ENCODE peak calls at places on chromosomes 4 and X, in nine cellular contexts. I is astrocyte of the spinal cord; Z is HT1080; J is activated naive CD4-positive, alpha-beta T cell treated with Interleukin-2 at 50 U/mL for 16 hours; S is CD8-positive, alpha-beta T cell; N is C1 segment of cervical spinal cord; M is activated gamma-delta T cell treated with Interleukin-2 at 50 U/mL for 16 hours; U is NCI-H1092; D is EL. L is an unnamed sample.

GRCh38 chr4:1490011-1490905 is 84.0 kb upstream of the NKX1-1 start:
- DNase-seq in I (no peak), Z (no peak), J (no peak), S (no peak), N (no peak), M (no peak), U (no peak), D (no peak), L (no peak)

GRCh38 chrX:123217077-123217476 is 33.0 kb downstream of the GRIA3 start:
- DNase-seq in I (no peak), Z (peak; percentile 23), J (no peak), S (no peak), N (no peak), M (no peak), U (no peak), D (peak; percentile 30), L (no peak)

GRCh38 chr4:26028793-26029511 is 114.9 kb downstream of the SMIM20 start:
- DNase-seq in I (peak; percentile 70), Z (no peak), J (peak; percentile 79), S (peak; percentile 63), N (no peak), M (peak; percentile 46), U (peak; percentile 24), D (peak; percentile 44), L (peak; percentile 89)

GRCh38 chr4:22596384-22596783 is 80.5 kb upstream of the ADGRA3 start:
- DNase-seq in I (no peak), Z (no peak), J (no peak), S (no peak), N (no peak), M (no peak), U (no peak), D (no peak), L (no peak)

GRCh38 chr4:164027805-164028204 is 533.3 kb downstream of the TMA16 start:
- DNase-seq in I (no peak), Z (no peak), J (no peak), S (no peak), N (no peak), M (no peak), U (no peak), D (no peak), L (no peak)

GRCh38 chr4:150181536-150181935 is 103.3 kb downstream of the DCLK2 start:
- DNase-seq in I (peak; percentile 43), Z (peak; percentile 49), J (no peak), S (no peak), N (peak; percentile 3), M (no peak), U (no peak), D (peak; percentile 34), L (no peak)

GRCh38 chrX:110145854-110146253 is 142.9 kb downstream of the TMEM164 start:
- DNase-seq in I (peak; percentile 43), Z (peak; percentile 13), J (peak; percentile 23), S (no peak), N (peak; percentile 2), M (no peak), U (no peak), D (peak; percentile 34), L (no peak)

GRCh38 chrX:70592091-70592490 is 147.5 kb downstream of the DLG3 start:
- DNase-seq in I (peak; percentile 43), Z (peak; percentile 75), J (no peak), S (no peak), N (no peak), M (no peak), U (no peak), D (peak; percentile 80), L (no peak)

GRCh38 chr4:86594559-86595425 is 677 bp downstream of the PTPN13 start:
- DNase-seq in I (peak; percentile 88), Z (peak; percentile 60), J (peak; percentile 32), S (no peak), N (no peak), M (no peak), U (no peak), D (peak; percentile 89), L (peak; percentile 64)

GRCh38 chrX:5976332-5976731 is 252.3 kb downstream of the NLGN4X start:
- DNase-seq in I (no peak), Z (no peak), J (no peak), S (no peak), N (no peak), M (no peak), U (peak; percentile 8), D (no peak), L (no peak)

GRCh38 chrX:9745417-9746115 is 20.1 kb downstream of the GPR143 start:
- DNase-seq in I (peak; percentile 19), Z (peak; percentile 90), J (no peak), S (no peak), N (no peak), M (no peak), U (no peak), D (peak; percentile 26), L (no peak)

GRCh38 chr4:101201421-101201820 is 145.9 kb downstream of the PPP3CA start:
- DNase-seq in I (no peak), Z (no peak), J (no peak), S (no peak), N (no peak), M (no peak), U (no peak), D (no peak), L (no peak)

GRCh38 chr4:84470204-84470785 is 28.8 kb downstream of the NKX6-1 start:
- DNase-seq in I (no peak), Z (peak; percentile 16), J (no peak), S (no peak), N (no peak), M (no peak), U (no peak), D (no peak), L (no peak)

GRCh38 chr4:26330186-26330787 is 9.5 kb downstream of the RBPJ start:
- DNase-seq in I (peak; percentile 79), Z (peak; percentile 51), J (no peak), S (no peak), N (peak; percentile 62), M (no peak), U (peak; percentile 51), D (peak; percentile 63), L (no peak)

GRCh38 chr4:113436360-113436759 is 325.2 kb downstream of the CAMK2D start:
- DNase-seq in I (peak; percentile 87), Z (peak; percentile 67), J (no peak), S (no peak), N (no peak), M (no peak), U (no peak), D (peak; percentile 71), L (no peak)

GRCh38 chr4:182724414-182724813 is 192.8 kb downstream of the DCTD start:
- DNase-seq in I (no peak), Z (no peak), J (no peak), S (no peak), N (no peak), M (no peak), U (no peak), D (peak; percentile 61), L (no peak)

GRCh38 chrX:130051176-130051845 is 59.0 kb downstream of the ELF4 start:
- DNase-seq in I (no peak), Z (no peak), J (no peak), S (no peak), N (no peak), M (no peak), U (no peak), D (no peak), L (no peak)

GRCh38 chrX:53122013-53122412 is 28.1 kb downstream of the KANTR start:
- DNase-seq in I (no peak), Z (no peak), J (no peak), S (no peak), N (peak; percentile 31), M (no peak), U (no peak), D (no peak), L (no peak)

GRCh38 chr4:153295131-153295755 is 49.2 kb upstream of the MND1 start:
- DNase-seq in I (no peak), Z (no peak), J (no peak), S (no peak), N (no peak), M (no peak), U (no peak), D (no peak), L (no peak)

GRCh38 chr4:56976878-56977320 is 507 bp downstream of the NOA1 start:
- DNase-seq in I (no peak), Z (peak; percentile 13), J (peak; percentile 58), S (no peak), N (peak; percentile 56), M (peak; percentile 31), U (peak; percentile 9), D (no peak), L (no peak)

GRCh38 chr4:173448103-173448502 is 49.2 kb upstream of the SCRG1 start:
- DNase-seq in I (no peak), Z (no peak), J (no peak), S (no peak), N (peak; percentile 84), M (no peak), U (peak; percentile 82), D (peak; percentile 33), L (no peak)

GRCh38 chrX:107272431-107272921 is 66.1 kb downstream of the DNAAF6 start:
- DNase-seq in I (no peak), Z (no peak), J (no peak), S (no peak), N (no peak), M (no peak), U (no peak), D (no peak), L (peak; percentile 69)

GRCh38 chrX:19865567-19866363 is 21.6 kb downstream of the SH3KBP1 start:
- DNase-seq in I (no peak), Z (no peak), J (no peak), S (no peak), N (no peak), M (no peak), U (no peak), D (no peak), L (no peak)

L was measured in ecto neural progenitor cell.